ENCODE peak calls at places on chromosomes 16 and 17, in eight cellular contexts. K, L, M, H, I, G, E and R are unnamed samples. For H3K9me3, the result is how much of the 10 kb centered on the place peaks cover.

GRCh38 chr17:19494961-19495806 is 38.5 kb upstream of the SLC47A1 start:
- DNase-seq in M (no peak), G (no peak), I (no peak), E (no peak), L (no peak), H (no peak), K (no peak), R (no peak)

GRCh38 chr17:75847595-75848522 is 3.7 kb upstream of the UNC13D start:
- DNase-seq in E (peak), G (no peak), I (no peak), M (no peak), H (peak), K (no peak), L (no peak), R (no peak)

GRCh38 chr17:76266244-76266938 is 1.2 kb downstream of the UBALD2 start:
- DNase-seq in H (no peak), L (no peak), K (no peak), I (no peak), G (no peak), E (no peak), M (no peak), R (no peak)

GRCh38 chr17:81831957-81832607 is 1.0 kb downstream of the MCRIP1 start:
- DNase-seq in G (no peak), K (no peak), E (peak), I (no peak), L (no peak), M (no peak), H (no peak), R (no peak)

GRCh38 chr16:67443299-67443698 is 12.4 kb downstream of the HSD11B2 start:
- DNase-seq in G (no peak), K (no peak), E (no peak), H (no peak), I (no peak), M (no peak), L (no peak), R (no peak)

GRCh38 chr17:69430488-69430887 is 16.0 kb downstream of the MAP2K6 start:
- DNase-seq in K (no peak), H (no peak), M (no peak), L (no peak), G (no peak), I (no peak), E (no peak), R (peak)

GRCh38 chr16:11871193-11871592 is 19.9 kb upstream of the RSL1D1 start:
- DNase-seq in G (no peak), H (no peak), M (no peak), I (peak), E (no peak), L (no peak), K (no peak), R (no peak)

GRCh38 chr16:83031524-83031923 is 404.8 kb downstream of the CDH13 start:
- DNase-seq in M (no peak), G (no peak), E (no peak), H (no peak), K (no peak), I (no peak), L (no peak), R (no peak)

GRCh38 chr17:4815043-4815675 is 8.2 kb downstream of the PLD2 start:
- DNase-seq in L (no peak), K (no peak), G (no peak), M (no peak), H (no peak), E (no peak), I (no peak), R (no peak)

GRCh38 chr17:80082403-80083135 is 18.8 kb upstream of the GAA start:
- DNase-seq in K (peak), H (peak), E (no peak), I (peak), G (peak), L (no peak), M (peak), R (no peak)

GRCh38 chr16:31745900-31746299 is 127.7 kb upstream of the ZNF267 start:
- DNase-seq in L (no peak), M (no peak), K (no peak), I (no peak), G (no peak), H (no peak), E (no peak), R (no peak)
- H3K9me3 ChIP-seq in L (half or more), M (under half), K (under half), I (half or more), G (half or more), H (under half), E (under half), R (under half)

DNA sequence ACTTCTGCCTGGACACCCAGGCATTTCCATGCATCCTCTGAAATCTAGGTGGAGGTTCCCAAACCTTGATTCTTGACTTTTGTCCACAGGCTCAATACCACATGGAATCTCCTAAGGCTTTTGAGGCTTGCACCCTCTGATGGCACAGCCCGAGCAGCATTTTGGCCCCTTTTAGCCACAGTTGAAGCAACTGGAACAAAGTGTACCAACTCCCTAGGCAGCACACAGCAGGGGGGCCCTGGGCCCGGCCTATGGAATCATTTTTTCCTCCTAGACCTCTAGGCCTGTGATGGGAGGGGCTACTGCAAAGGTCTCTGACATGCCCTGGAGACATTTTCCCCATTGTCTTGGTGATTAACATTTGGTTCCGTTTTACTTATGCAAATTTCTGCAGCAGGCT is 32.0 kb downstream of the ABCC1 start:
- DNase-seq in I (no peak), K (no peak), H (no peak), M (no peak), G (no peak), E (no peak), L (no peak), R (no peak)
- H3K9me3 ChIP-seq in I (under half), K (under half), H (under half), M (under half), G (under half), E (under half), L (under half), R (under half)

GRCh38 chr16:50515218-50515617 is 33.0 kb upstream of the NKD1 start:
- DNase-seq in L (no peak), M (no peak), I (no peak), E (no peak), G (no peak), H (no peak), K (no peak), R (no peak)
- H3K9me3 ChIP-seq in L (under half), M (under half), I (under half), E (under half), G (under half), H (under half), K (under half), R (under half)

GRCh38 chr16:85192736-85193493 is 80.6 kb upstream of the CIBAR2 start:
- DNase-seq in E (no peak), L (no peak), H (no peak), G (no peak), I (no peak), M (no peak), K (no peak), R (no peak)
- H3K9me3 ChIP-seq in E (under half), L (under half), H (under half), G (under half), I (under half), M (under half), K (under half), R (under half)

GRCh38 chr16:35342012-35342411 is 1882.6 kb downstream of the TP53TG3F start:
- DNase-seq in H (no peak), M (no peak), L (no peak), G (no peak), E (no peak), K (no peak), I (no peak), R (no peak)

GRCh38 chr16:35339337-35339736 is 1879.9 kb downstream of the TP53TG3F start:
- DNase-seq in K (no peak), H (no peak), L (no peak), E (no peak), M (no peak), I (no peak), G (no peak), R (no peak)

DNA sequence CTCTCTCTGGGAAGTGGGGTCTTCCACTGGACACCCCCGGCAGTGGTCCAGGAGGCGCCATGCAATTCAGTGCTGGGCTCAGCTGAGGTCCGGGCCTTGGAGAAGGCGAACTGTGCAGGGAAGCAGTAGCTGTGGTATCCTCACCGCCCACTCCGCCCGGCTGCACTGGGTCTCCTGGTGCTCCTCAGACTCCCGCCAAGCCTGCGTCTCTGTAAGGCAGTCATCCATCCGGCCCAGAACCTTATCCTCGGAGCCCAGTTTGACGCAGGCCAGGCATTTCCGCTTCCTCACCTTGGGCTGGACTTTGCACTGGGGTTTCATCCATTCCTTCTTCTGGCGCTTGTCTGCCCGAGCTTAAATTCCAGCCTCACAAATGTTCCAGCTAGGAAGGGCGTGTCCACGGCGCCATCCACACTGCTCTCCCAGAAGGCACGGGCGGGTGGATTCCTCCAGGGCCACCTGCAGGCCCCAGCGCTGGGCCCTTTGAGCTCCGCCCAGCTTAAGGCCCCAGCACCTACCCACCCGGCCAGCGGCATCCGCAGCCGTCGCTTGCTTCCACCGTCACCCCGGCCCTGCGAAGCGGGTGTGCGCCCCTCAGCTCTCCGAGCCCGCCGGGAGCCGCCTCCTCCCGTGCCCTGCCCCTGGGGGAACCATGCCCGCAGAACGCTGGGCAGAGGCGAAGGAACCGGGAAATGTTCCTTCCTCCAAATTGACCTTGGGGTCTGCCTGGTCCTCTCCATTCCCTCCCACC is 1884.8 kb downstream of the TP53TG3F start:
- DNase-seq in L (no peak), E (peak), K (no peak), G (no peak), I (no peak), H (no peak), M (no peak), R (no peak)
- H3K9me3 ChIP-seq in L (under half), E (under half), K (under half), G (under half), I (under half), H (under half), M (under half), R (under half)

GRCh38 chr17:35664685-35665084 is 66.8 kb upstream of the RASL10B start:
- DNase-seq in K (no peak), H (no peak), M (no peak), I (no peak), E (no peak), L (no peak), G (no peak), R (no peak)

GRCh38 chr17:35666967-35667552 is 64.4 kb upstream of the RASL10B start:
- DNase-seq in E (no peak), L (no peak), K (no peak), I (no peak), H (no peak), G (no peak), M (no peak), R (no peak)

GRCh38 chr17:35668807-35669206 is 62.6 kb upstream of the RASL10B start:
- DNase-seq in K (no peak), L (no peak), E (no peak), M (no peak), H (no peak), G (no peak), I (no peak), R (no peak)

GRCh38 chr17:35665662-35666061 is 65.8 kb upstream of the RASL10B start:
- DNase-seq in H (no peak), E (no peak), I (no peak), G (no peak), M (no peak), K (no peak), L (no peak), R (no peak)

DNA sequence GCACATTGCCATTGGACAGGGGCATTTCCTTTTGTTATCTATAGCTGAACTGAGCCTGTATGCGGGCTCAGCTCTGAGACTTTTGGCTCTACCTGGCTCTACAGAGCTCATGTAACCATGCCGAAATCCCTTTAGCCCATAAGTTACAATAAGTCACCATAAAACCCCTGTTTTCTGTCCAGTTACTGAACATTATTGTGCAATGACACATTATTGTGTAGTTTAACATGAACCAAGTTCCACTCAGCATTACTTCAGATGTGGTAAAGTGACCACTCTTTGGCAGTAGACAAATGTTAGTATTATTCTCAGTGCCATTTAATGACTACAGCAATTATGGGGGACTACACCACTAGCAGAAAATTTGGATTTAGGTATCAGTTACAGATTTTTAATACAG is 65.4 kb upstream of the RASL10B start:
- DNase-seq in E (no peak), H (no peak), G (no peak), M (no peak), K (no peak), L (no peak), I (no peak), R (no peak)
- H3K9me3 ChIP-seq in E (under half), H (under half), G (under half), M (under half), K (under half), L (under half), I (under half), R (under half)